ENCODE peak calls at places on chromosomes 11 and 22, in four cellular contexts. One of them, this sample, is unnamed.

GRCh38 chr11:31757245-31757835 is 53.8 kb downstream of the PAX6 start:
- DNase-seq in retina: no peak
- DNase-seq in ureter: no peak
- DNase-seq in upper lobe of right lung: no peak
- DNase-seq in this sample: no peak

GRCh38 chr11:1729692-1730011 is 20.7 kb downstream of the IFITM10 start:
- DNase-seq in ureter: no peak
- DNase-seq in retina: no peak
- DNase-seq in upper lobe of right lung: no peak
- DNase-seq in this sample: no peak

GRCh38 chr11:1853376-1854131 is 670 bp downstream of the LSP1 start:
- DNase-seq in upper lobe of right lung: no peak
- DNase-seq in ureter: no peak
- DNase-seq in retina: no peak
- DNase-seq in this sample: no peak

GRCh38 chr11:64176751-64177150 is 9.2 kb upstream of the STIP1 start:
- DNase-seq in retina: no peak
- DNase-seq in ureter: no peak
- DNase-seq in upper lobe of right lung: no peak
- DNase-seq in this sample: no peak

GRCh38 chr11:133906241-133906640 is 50.5 kb downstream of the IGSF9B start:
- DNase-seq in retina: no peak
- DNase-seq in upper lobe of right lung: peak; percentile 43
- DNase-seq in ureter: no peak
- DNase-seq in this sample: no peak

GRCh38 chr11:66842896-66843775 is at the start of gene RCE1:
- DNase-seq in ureter: peak; percentile 92
- DNase-seq in retina: peak; percentile 96
- DNase-seq in upper lobe of right lung: peak; percentile 95
- DNase-seq in this sample: no peak

GRCh38 chr11:18005376-18006129 is 7.3 kb downstream of the SERGEF start:
- DNase-seq in upper lobe of right lung: no peak
- DNase-seq in ureter: no peak
- DNase-seq in retina: no peak
- DNase-seq in this sample: no peak

GRCh38 chr22:36923458-36923784 is 10.0 kb downstream of the CSF2RB start:
- DNase-seq in upper lobe of right lung: no peak
- DNase-seq in retina: no peak
- DNase-seq in ureter: no peak
- DNase-seq in this sample: no peak

GRCh38 chr22:42994917-42995562 is 19.9 kb downstream of the PACSIN2 start:
- DNase-seq in retina: no peak
- DNase-seq in ureter: peak; percentile 82
- DNase-seq in upper lobe of right lung: no peak
- DNase-seq in this sample: no peak

GRCh38 chr11:95451682-95452081 is 220.7 kb upstream of the SESN3 start:
- DNase-seq in retina: no peak
- DNase-seq in ureter: no peak
- DNase-seq in upper lobe of right lung: no peak
- DNase-seq in this sample: no peak

GRCh38 chr11:133660202-133660568 is 127.9 kb upstream of the OPCML start:
- DNase-seq in upper lobe of right lung: no peak
- DNase-seq in retina: no peak
- DNase-seq in ureter: no peak
- DNase-seq in this sample: no peak

GRCh38 chr11:134670961-134671370 is 258.9 kb upstream of the B3GAT1 start:
- DNase-seq in retina: no peak
- DNase-seq in ureter: no peak
- DNase-seq in upper lobe of right lung: no peak
- DNase-seq in this sample: no peak

GRCh38 chr22:22378446-22379415 is 129.8 kb downstream of the ZNF280B start:
- DNase-seq in upper lobe of right lung: no peak
- DNase-seq in ureter: no peak
- DNase-seq in retina: no peak
- DNase-seq in this sample: no peak

GRCh38 chr11:14607713-14608112 is 35.9 kb upstream of the PDE3B start:
- DNase-seq in upper lobe of right lung: no peak
- DNase-seq in retina: no peak
- DNase-seq in ureter: no peak
- DNase-seq in this sample: no peak

GRCh38 chr22:25334091-25334490 is 114.7 kb downstream of the CRYBB2 start:
- DNase-seq in retina: peak; percentile 54
- DNase-seq in upper lobe of right lung: no peak
- DNase-seq in ureter: no peak
- DNase-seq in this sample: peak; percentile 35

GRCh38 chr11:95915051-95915450 is 8.9 kb downstream of the MTMR2 start:
- DNase-seq in ureter: no peak
- DNase-seq in upper lobe of right lung: no peak
- DNase-seq in retina: no peak
- DNase-seq in this sample: no peak

GRCh38 chr11:43579171-43579918 is 101.2 kb upstream of the HSD17B12 start:
- DNase-seq in ureter: no peak
- DNase-seq in retina: peak; percentile 79
- DNase-seq in upper lobe of right lung: no peak
- DNase-seq in this sample: no peak

GRCh38 chr11:34565417-34566208 is 52.0 kb upstream of the ELF5 start:
- DNase-seq in ureter: no peak
- DNase-seq in upper lobe of right lung: no peak
- DNase-seq in retina: peak; percentile 19
- DNase-seq in this sample: peak; percentile 43

GRCh38 chr22:35966314-35967045 is 62.1 kb downstream of the RBFOX2 start:
- DNase-seq in ureter: no peak
- DNase-seq in upper lobe of right lung: no peak
- DNase-seq in retina: no peak
- DNase-seq in this sample: no peak

GRCh38 chr11:102882389-102883024 is 7.7 kb upstream of the MMP12 start:
- DNase-seq in upper lobe of right lung: no peak
- DNase-seq in ureter: no peak
- DNase-seq in retina: no peak
- DNase-seq in this sample: no peak

GRCh38 chr22:21025266-21025665 is 7.1 kb downstream of the SLC7A4 start:
- DNase-seq in upper lobe of right lung: no peak
- DNase-seq in ureter: peak; percentile 76
- DNase-seq in retina: no peak
- DNase-seq in this sample: no peak

GRCh38 chr11:117076941-117077659 is 21.1 kb downstream of the SIK3 start:
- DNase-seq in retina: no peak
- DNase-seq in ureter: no peak
- DNase-seq in upper lobe of right lung: no peak
- DNase-seq in this sample: no peak

GRCh38 chr11:72422414-72422813 is 11.9 kb downstream of the CLPB start:
- DNase-seq in retina: no peak
- DNase-seq in upper lobe of right lung: no peak
- DNase-seq in ureter: no peak
- DNase-seq in this sample: no peak

GRCh38 chr11:3914807-3915206 is 59.3 kb downstream of the STIM1 start:
- DNase-seq in ureter: no peak
- DNase-seq in retina: no peak
- DNase-seq in upper lobe of right lung: no peak
- DNase-seq in this sample: no peak

GRCh38 chr11:77083553-77084245 is 16.9 kb downstream of the CAPN5 start:
- DNase-seq in retina: no peak
- DNase-seq in ureter: no peak
- DNase-seq in upper lobe of right lung: peak; percentile 50
- DNase-seq in this sample: no peak

GRCh38 chr11:19711911-19712280 is 741 bp upstream of the NAV2 start:
- DNase-seq in upper lobe of right lung: no peak
- DNase-seq in retina: no peak
- DNase-seq in ureter: peak; percentile 63
- DNase-seq in this sample: no peak

GRCh38 chr11:115501895-115502589 is 2.2 kb downstream of the CADM1 start:
- DNase-seq in retina: peak; percentile 77
- DNase-seq in upper lobe of right lung: no peak
- DNase-seq in ureter: no peak
- DNase-seq in this sample: no peak

This sample was measured in iPS DF 6.9.